ENCODE peak calls at places on chromosomes 3 and 15, in four cellular contexts. N is ovary, U is adipocyte, A is colonic mucosa. P is an unnamed sample. For H3K4me1, the result is how much of the 10 kb centered on the place peaks cover.

GRCh38 chr3:14331273-14331672 is 71.1 kb upstream of the SLC6A6 start:
- DNase-seq in A (peak), U (no peak), N (no peak), P (no peak)

GRCh38 chr3:13018039-13018431 is 55.2 kb downstream of the IQSEC1 start:
- DNase-seq in U (peak), N (no peak), A (no peak), P (no peak)

GRCh38 chr3:13650210-13651056 is 101.5 kb downstream of the FBLN2 start:
- DNase-seq in A (peak), N (peak), U (peak), P (peak)

GRCh38 chr15:80931721-80932609 is 57.7 kb downstream of the MESD start:
- DNase-seq in N (no peak), A (no peak), U (no peak), P (no peak)

GRCh38 chr3:16512435-16513140 is 911 bp downstream of the RFTN1 start:
- DNase-seq in U (peak), A (peak), N (peak), P (no peak)

GRCh38 chr3:78689378-78689777 is 1078.4 kb downstream of the ROBO1 start:
- DNase-seq in U (no peak), N (no peak), A (no peak), P (no peak)

GRCh38 chr15:65201918-65202317 is 9.4 kb downstream of the CILP start:
- DNase-seq in U (no peak), N (no peak), A (no peak), P (no peak)

GRCh38 chr3:127441764-127442163 is 148.8 kb downstream of the TPRA1 start:
- DNase-seq in N (no peak), U (no peak), A (no peak), P (no peak)

GRCh38 chr3:141789281-141789680 is 26.1 kb downstream of the GRK7 start:
- DNase-seq in A (no peak), N (no peak), U (no peak), P (no peak)

GRCh38 chr15:66707310-66708160 is 5.5 kb downstream of the SMAD6 start:
- DNase-seq in N (peak), A (peak), U (peak), P (no peak)

GRCh38 chr3:49629866-49630265 is 44.3 kb upstream of the APEH start:
- DNase-seq in U (no peak), N (no peak), A (no peak), P (no peak)

GRCh38 chr3:161508852-161509477 is 12.4 kb downstream of the OTOL1 start:
- DNase-seq in U (peak), A (no peak), N (no peak), P (no peak)

GRCh38 chr15:65937046-65937445 is 67.8 kb downstream of the RAB11A start:
- DNase-seq in U (no peak), N (no peak), A (no peak), P (no peak)

GRCh38 chr3:75180945-75181298 is 483.2 kb upstream of the FRG2C start:
- DNase-seq in U (no peak), N (no peak), A (no peak), P (no peak)

GRCh38 chr3:13475871-13476590 is 4.1 kb upstream of the HDAC11 start:
- DNase-seq in N (no peak), A (no peak), U (no peak), P (no peak)

GRCh38 chr3:122689587-122689986 is 8.9 kb downstream of the PARP14 start:
- DNase-seq in N (no peak), A (no peak), U (peak), P (no peak)

GRCh38 chr3:52532838-52533622 is 627 bp downstream of the NT5DC2 start:
- DNase-seq in A (peak), U (peak), N (peak), P (peak)

GRCh38 chr3:139309046-139309660 is 34.7 kb upstream of the MRPS22 start:
- DNase-seq in N (no peak), U (peak), A (no peak), P (no peak)

GRCh38 chr3:139307601-139308146 is 36.1 kb upstream of the MRPS22 start:
- DNase-seq in N (no peak), A (no peak), U (peak), P (no peak)

GRCh38 chr3:139307072-139307491 is 36.7 kb upstream of the MRPS22 start:
- DNase-seq in A (no peak), U (no peak), N (no peak), P (no peak)

GRCh38 chr3:139309880-139310279 is 33.9 kb upstream of the MRPS22 start:
- DNase-seq in N (no peak), U (peak), A (no peak), P (no peak)

GRCh38 chr3:139308156-139309017 is 35.4 kb upstream of the MRPS22 start:
- DNase-seq in A (no peak), N (no peak), U (peak), P (no peak)
- H3K4me1 ChIP-seq in A (under half), N (under half), U (under half), P (under half)

GRCh38 chr15:55255714-55256113 is 33.9 kb downstream of the RAB27A start:
- DNase-seq in A (no peak), U (no peak), N (no peak), P (no peak)
- H3K4me3 ChIP-seq in A (no peak), U (no peak), N (no peak), P (no peak)

GRCh38 chr3:71050133-71050520 is 533.4 kb downstream of the FOXP1 start:
- DNase-seq in A (no peak), U (peak), N (no peak), P (no peak)

GRCh38 chr3:71045917-71046282 is 537.6 kb downstream of the FOXP1 start:
- DNase-seq in N (no peak), U (no peak), A (no peak), P (no peak)

GRCh38 chr3:71046791-71047190 is 536.7 kb downstream of the FOXP1 start:
- DNase-seq in N (no peak), U (no peak), A (peak), P (no peak)

GRCh38 chr3:71048948-71049347 is 534.6 kb downstream of the FOXP1 start:
- DNase-seq in N (no peak), A (peak), U (no peak), P (no peak)

DNA sequence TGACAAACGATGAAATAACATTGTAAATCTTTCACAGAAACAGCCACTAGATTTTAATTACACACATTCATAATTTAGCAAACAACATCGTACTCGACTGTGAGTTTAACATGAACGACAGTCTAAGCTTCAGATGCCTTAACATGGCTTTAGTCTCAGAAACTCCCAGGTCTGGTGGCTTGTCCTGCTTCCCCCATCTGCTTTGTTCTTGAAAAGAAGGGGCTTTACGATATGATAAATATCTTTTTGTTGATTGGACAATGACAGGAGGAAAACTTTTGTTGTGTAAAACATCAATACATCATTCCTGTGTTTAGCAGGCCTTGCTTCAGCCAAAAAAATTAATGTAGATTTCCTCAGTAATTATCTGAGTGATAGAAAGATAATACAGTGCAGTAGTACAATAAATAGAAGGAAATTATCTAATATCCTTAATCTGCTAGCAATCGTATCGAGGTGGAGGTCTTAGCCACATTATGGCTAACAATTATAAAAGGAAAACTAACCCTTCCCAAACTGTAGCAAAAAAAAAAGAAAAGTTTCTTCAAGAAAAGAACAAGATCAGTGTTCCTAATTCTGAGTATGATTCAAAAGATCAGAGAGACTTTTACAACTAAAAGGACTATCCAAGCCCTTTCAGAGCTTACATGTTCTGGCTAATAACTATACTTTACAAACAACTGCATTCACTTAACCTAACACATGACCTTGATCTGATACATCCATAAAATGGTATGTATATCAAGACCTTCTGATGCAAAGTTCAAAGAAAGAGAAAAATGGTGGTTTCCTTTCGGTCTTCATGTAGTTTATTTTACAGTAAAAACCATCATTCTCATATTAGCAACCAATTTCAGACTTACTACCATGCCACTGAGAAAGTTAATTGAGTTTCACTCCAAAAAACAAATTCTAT is 535.7 kb downstream of the FOXP1 start:
- DNase-seq in U (no peak), N (no peak), A (no peak), P (no peak)
- H3K4me1 ChIP-seq in U (under half), N (under half), A (under half), P (under half)

GRCh38 chr3:165837058-165837525 is at the start of gene BCHE:
- DNase-seq in N (no peak), A (no peak), U (no peak), P (no peak)
- H3K4me3 ChIP-seq in N (peak), A (no peak), U (peak), P (no peak)

GRCh38 chr3:38343797-38344594 is 2.6 kb upstream of the XYLB start:
- DNase-seq in N (no peak), A (no peak), U (peak), P (no peak)
- H3K4me1 ChIP-seq in N (under half), A (under half), U (under half), P (under half)

GRCh38 chr3:71498053-71498452 is 85.5 kb downstream of the FOXP1 start:
- DNase-seq in U (no peak), N (no peak), A (no peak), P (no peak)

GRCh38 chr3:71498543-71498942 is 85.0 kb downstream of the FOXP1 start:
- DNase-seq in U (no peak), A (no peak), N (no peak), P (no peak)

GRCh38 chr3:71493372-71493771 is 90.2 kb downstream of the FOXP1 start:
- DNase-seq in N (no peak), U (no peak), A (no peak), P (no peak)

GRCh38 chr3:71497367-71497925 is 86.1 kb downstream of the FOXP1 start:
- DNase-seq in A (no peak), N (no peak), U (no peak), P (no peak)

GRCh38 chr3:71495708-71496472 is 87.6 kb downstream of the FOXP1 start:
- DNase-seq in A (no peak), N (no peak), U (peak), P (peak)
- H3K4me3 ChIP-seq in A (no peak), N (peak), U (peak), P (peak)

DNA sequence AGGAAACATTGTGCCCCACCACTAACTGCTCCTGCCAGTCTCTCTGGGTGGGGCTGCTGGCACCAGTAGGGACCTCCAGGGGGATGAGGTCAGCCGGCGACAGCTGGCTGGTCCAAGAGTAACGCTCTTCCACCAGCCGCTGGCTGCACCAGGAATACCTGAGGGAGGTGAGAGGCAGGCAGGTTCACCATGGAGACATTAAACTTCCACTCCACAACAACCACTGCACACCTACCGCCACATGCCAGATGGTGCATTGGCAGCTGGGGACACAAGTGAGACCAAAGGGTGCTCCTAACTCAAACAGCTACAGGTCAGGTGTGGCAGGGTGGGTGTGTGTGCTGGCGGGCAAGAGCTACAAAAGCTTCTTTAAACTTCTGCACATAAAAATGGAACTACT is 4.5 kb downstream of the POLG start:
- DNase-seq in U (no peak), A (peak), N (no peak), P (no peak)
- H3K4me1 ChIP-seq in U (under half), A (under half), N (under half), P (under half)